ENCODE peak calls at places on chromosome 16, in four cellular contexts. One of them, this sample, is unnamed.

GRCh38 chr16:8937803-8938202 is 25.9 kb downstream of the USP7 start:
- DNase-seq in RWPE1: no peak
- DNase-seq in small intestine: no peak
- DNase-seq in upper lobe of right lung: no peak
- DNase-seq in this sample: no peak

GRCh38 chr16:12158428-12158827 is 181.9 kb downstream of the SNX29 start:
- DNase-seq in RWPE1: peak
- DNase-seq in small intestine: no peak
- DNase-seq in upper lobe of right lung: peak
- DNase-seq in this sample: peak

GRCh38 chr16:84477661-84478060 is 26.8 kb downstream of the MEAK7 start:
- DNase-seq in RWPE1: no peak
- DNase-seq in small intestine: no peak
- DNase-seq in upper lobe of right lung: peak
- DNase-seq in this sample: no peak

GRCh38 chr16:57795431-57795878 is 6.8 kb downstream of the KIFC3 start:
- DNase-seq in RWPE1: peak
- DNase-seq in small intestine: peak
- DNase-seq in upper lobe of right lung: no peak
- DNase-seq in this sample: peak

GRCh38 chr16:11258553-11259287 is 2.7 kb upstream of the SOCS1 start:
- DNase-seq in RWPE1: no peak
- DNase-seq in small intestine: peak
- DNase-seq in upper lobe of right lung: no peak
- DNase-seq in this sample: no peak

GRCh38 chr16:27829975-27830374 is 233.5 kb downstream of the GSG1L start:
- DNase-seq in RWPE1: no peak
- DNase-seq in small intestine: no peak
- DNase-seq in upper lobe of right lung: peak
- DNase-seq in this sample: no peak

GRCh38 chr16:67001159-67001486 is 12.7 kb downstream of the CES4A start:
- DNase-seq in RWPE1: no peak
- DNase-seq in small intestine: no peak
- DNase-seq in upper lobe of right lung: no peak
- DNase-seq in this sample: no peak

GRCh38 chr16:74633686-74634085 is 26.8 kb upstream of the GLG1 start:
- DNase-seq in RWPE1: no peak
- DNase-seq in small intestine: no peak
- DNase-seq in upper lobe of right lung: peak
- DNase-seq in this sample: no peak

GRCh38 chr16:86044241-86044671 is 145.3 kb downstream of the IRF8 start:
- DNase-seq in RWPE1: peak
- DNase-seq in small intestine: no peak
- DNase-seq in upper lobe of right lung: peak
- DNase-seq in this sample: no peak

GRCh38 chr16:85332175-85332574 is 219.9 kb upstream of the CIBAR2 start:
- DNase-seq in RWPE1: no peak
- DNase-seq in small intestine: no peak
- DNase-seq in upper lobe of right lung: no peak
- DNase-seq in this sample: no peak

GRCh38 chr16:81006472-81007311 is at the start of the genes CENPN and CMC2:
- DNase-seq in RWPE1: peak
- DNase-seq in small intestine: peak
- DNase-seq in upper lobe of right lung: peak
- DNase-seq in this sample: peak

GRCh38 chr16:81005644-81006471 is 827 bp downstream of the CMC2 start:
- DNase-seq in RWPE1: peak
- DNase-seq in small intestine: peak
- DNase-seq in upper lobe of right lung: no peak
- DNase-seq in this sample: no peak

GRCh38 chr16:81004646-81005353 is 1.9 kb downstream of the CMC2 start:
- DNase-seq in RWPE1: peak
- DNase-seq in small intestine: peak
- DNase-seq in upper lobe of right lung: no peak
- DNase-seq in this sample: no peak

GRCh38 chr16:81003610-81004460 is 2.9 kb downstream of the CMC2 start:
- DNase-seq in RWPE1: no peak
- DNase-seq in small intestine: peak
- DNase-seq in upper lobe of right lung: no peak
- DNase-seq in this sample: no peak

DNA sequence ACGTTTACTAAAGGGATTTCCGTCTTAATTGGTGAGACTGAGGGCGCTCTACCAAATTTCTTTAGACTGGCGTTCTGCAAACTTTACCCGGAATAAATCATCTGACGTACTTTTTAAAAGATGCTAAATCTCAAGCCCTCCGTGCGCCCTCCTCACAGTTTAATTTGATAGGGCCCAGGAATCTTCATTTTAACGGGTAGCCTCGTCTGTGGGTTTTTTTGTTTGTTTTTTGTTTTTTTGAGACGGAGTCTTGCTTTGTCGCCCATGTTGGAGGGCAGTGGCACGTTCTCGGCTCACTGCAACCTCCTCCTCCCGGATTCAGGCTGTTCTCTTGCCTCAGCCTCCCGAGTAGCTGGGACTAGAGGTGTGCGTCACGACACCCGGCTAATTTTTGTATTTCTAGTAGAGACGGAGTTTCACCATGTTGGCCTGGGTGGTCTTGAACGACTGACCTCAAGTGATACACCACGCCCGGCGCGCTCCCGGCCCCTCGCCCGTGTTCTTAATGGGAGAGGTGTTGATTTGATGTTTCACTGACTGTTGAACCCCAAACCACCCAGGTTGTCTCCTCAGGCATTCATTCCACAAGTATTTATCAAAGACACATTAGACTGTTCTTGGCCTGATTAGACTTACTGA is 1.3 kb downstream of the CENPN start:
- DNase-seq in RWPE1: no peak
- DNase-seq in small intestine: no peak
- DNase-seq in upper lobe of right lung: no peak
- DNase-seq in this sample: no peak
- H3K27ac ChIP-seq in RWPE1: peak
- H3K27ac ChIP-seq in small intestine: peak
- H3K27ac ChIP-seq in upper lobe of right lung: peak
- H3K27ac ChIP-seq in this sample: peak

GRCh38 chr16:19861069-19861468 is 23.6 kb downstream of the GPRC5B start:
- DNase-seq in RWPE1: no peak
- DNase-seq in small intestine: no peak
- DNase-seq in upper lobe of right lung: no peak
- DNase-seq in this sample: no peak
- H3K27ac ChIP-seq in RWPE1: no peak
- H3K27ac ChIP-seq in small intestine: no peak
- H3K27ac ChIP-seq in upper lobe of right lung: no peak
- H3K27ac ChIP-seq in this sample: no peak

DNA sequence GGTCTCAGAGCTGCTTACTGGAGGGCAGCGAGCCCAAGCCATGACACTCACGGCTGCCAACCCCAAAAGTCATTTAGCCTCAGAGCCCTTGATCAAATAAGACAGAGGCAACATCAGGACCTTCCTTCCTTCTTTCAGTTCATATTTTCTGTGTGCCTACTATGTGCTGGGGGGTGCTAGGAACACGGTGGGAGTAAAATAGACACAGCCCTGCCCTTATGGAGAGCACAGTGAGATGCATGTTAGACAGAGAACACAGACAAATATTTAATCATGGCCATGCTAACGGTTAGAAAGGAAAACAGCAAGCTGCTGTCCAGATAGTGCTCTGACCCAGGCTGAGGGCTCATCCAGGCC is 4.5 kb upstream of the BRD7 start:
- DNase-seq in RWPE1: no peak
- DNase-seq in small intestine: no peak
- DNase-seq in upper lobe of right lung: no peak
- DNase-seq in this sample: no peak
- H3K27ac ChIP-seq in RWPE1: no peak
- H3K27ac ChIP-seq in small intestine: no peak
- H3K27ac ChIP-seq in upper lobe of right lung: no peak
- H3K27ac ChIP-seq in this sample: no peak

DNA sequence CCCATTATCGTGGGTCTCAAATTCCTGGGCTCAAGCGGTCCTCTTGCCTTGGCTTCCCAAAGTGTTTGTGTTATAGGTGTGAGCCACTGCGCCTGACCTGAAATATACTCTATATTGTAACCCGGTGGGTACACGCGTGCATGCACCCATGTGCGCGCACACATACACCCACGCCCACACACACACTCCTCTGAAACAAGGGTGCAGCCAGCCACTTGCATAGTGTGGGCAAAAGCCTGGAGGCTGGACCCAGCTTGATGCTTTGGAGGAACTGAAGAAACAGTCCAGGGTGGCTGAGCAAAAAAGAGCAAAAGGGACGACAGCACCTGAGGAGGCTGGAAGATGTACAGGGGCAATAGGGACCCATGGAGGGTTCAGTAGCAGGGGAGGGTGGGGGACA is 29.9 kb downstream of the NAGPA start:
- DNase-seq in RWPE1: no peak
- DNase-seq in small intestine: no peak
- DNase-seq in upper lobe of right lung: no peak
- DNase-seq in this sample: no peak
- H3K27ac ChIP-seq in RWPE1: no peak
- H3K27ac ChIP-seq in small intestine: no peak
- H3K27ac ChIP-seq in upper lobe of right lung: no peak
- H3K27ac ChIP-seq in this sample: no peak

GRCh38 chr16:56269276-56269675 is 78.0 kb downstream of the GNAO1 start:
- DNase-seq in RWPE1: no peak
- DNase-seq in small intestine: no peak
- DNase-seq in upper lobe of right lung: peak
- DNase-seq in this sample: no peak
- H3K27ac ChIP-seq in RWPE1: no peak
- H3K27ac ChIP-seq in small intestine: no peak
- H3K27ac ChIP-seq in upper lobe of right lung: no peak
- H3K27ac ChIP-seq in this sample: no peak

GRCh38 chr16:31876955-31877828 is 3.6 kb downstream of the ZNF267 start:
- DNase-seq in RWPE1: peak
- DNase-seq in small intestine: peak
- DNase-seq in upper lobe of right lung: no peak
- DNase-seq in this sample: peak
- H3K27ac ChIP-seq in RWPE1: peak
- H3K27ac ChIP-seq in small intestine: peak
- H3K27ac ChIP-seq in upper lobe of right lung: no peak
- H3K27ac ChIP-seq in this sample: peak

GRCh38 chr16:852451-853185 is 52.1 kb upstream of the GNG13 start:
- DNase-seq in RWPE1: no peak
- DNase-seq in small intestine: no peak
- DNase-seq in upper lobe of right lung: no peak
- DNase-seq in this sample: no peak
- H3K27ac ChIP-seq in RWPE1: no peak
- H3K27ac ChIP-seq in small intestine: no peak
- H3K27ac ChIP-seq in upper lobe of right lung: no peak
- H3K27ac ChIP-seq in this sample: no peak

GRCh38 chr16:1532771-1533170 is 695 bp upstream of the TMEM204 start:
- DNase-seq in RWPE1: no peak
- DNase-seq in small intestine: no peak
- DNase-seq in upper lobe of right lung: no peak
- DNase-seq in this sample: no peak

GRCh38 chr16:1532081-1532760 is 1.2 kb upstream of the TMEM204 start:
- DNase-seq in RWPE1: no peak
- DNase-seq in small intestine: no peak
- DNase-seq in upper lobe of right lung: no peak
- DNase-seq in this sample: no peak

GRCh38 chr16:1530349-1530882 is 3.0 kb upstream of the TMEM204 start:
- DNase-seq in RWPE1: peak
- DNase-seq in small intestine: no peak
- DNase-seq in upper lobe of right lung: no peak
- DNase-seq in this sample: no peak

GRCh38 chr16:1530883-1531637 is 2.4 kb upstream of the TMEM204 start:
- DNase-seq in RWPE1: no peak
- DNase-seq in small intestine: no peak
- DNase-seq in upper lobe of right lung: no peak
- DNase-seq in this sample: no peak

DNA sequence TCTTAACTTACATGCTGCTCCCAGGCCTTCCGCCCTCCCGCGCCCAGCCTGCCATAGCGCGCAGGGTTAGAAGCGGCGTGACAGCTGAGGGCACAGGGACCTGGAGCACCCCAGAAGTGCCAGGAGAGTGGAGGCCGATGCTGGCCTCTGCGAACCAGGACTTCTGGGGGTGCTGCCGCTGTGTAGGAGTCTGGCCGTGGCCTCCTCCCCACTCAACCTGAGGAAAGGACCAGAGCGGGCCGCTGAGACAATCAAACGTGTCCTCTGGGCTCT is 1.9 kb upstream of the TMEM204 start:
- DNase-seq in RWPE1: no peak
- DNase-seq in small intestine: no peak
- DNase-seq in upper lobe of right lung: no peak
- DNase-seq in this sample: no peak
- H3K27ac ChIP-seq in RWPE1: peak
- H3K27ac ChIP-seq in small intestine: peak
- H3K27ac ChIP-seq in upper lobe of right lung: peak
- H3K27ac ChIP-seq in this sample: no peak

GRCh38 chr16:70476272-70477020 is 22.1 kb downstream of the FCSK start:
- DNase-seq in RWPE1: peak
- DNase-seq in small intestine: peak
- DNase-seq in upper lobe of right lung: no peak
- DNase-seq in this sample: no peak
- H3K27ac ChIP-seq in RWPE1: peak
- H3K27ac ChIP-seq in small intestine: peak
- H3K27ac ChIP-seq in upper lobe of right lung: peak
- H3K27ac ChIP-seq in this sample: peak

GRCh38 chr16:55118701-55119260 is 188.1 kb downstream of the IRX5 start:
- DNase-seq in RWPE1: no peak
- DNase-seq in small intestine: no peak
- DNase-seq in upper lobe of right lung: no peak
- DNase-seq in this sample: no peak

GRCh38 chr16:55120408-55120807 is 189.7 kb downstream of the IRX5 start:
- DNase-seq in RWPE1: no peak
- DNase-seq in small intestine: no peak
- DNase-seq in upper lobe of right lung: no peak
- DNase-seq in this sample: no peak

GRCh38 chr16:55115506-55115905 is 184.8 kb downstream of the IRX5 start:
- DNase-seq in RWPE1: no peak
- DNase-seq in small intestine: no peak
- DNase-seq in upper lobe of right lung: no peak
- DNase-seq in this sample: no peak

GRCh38 chr16:55113195-55113594 is 182.5 kb downstream of the IRX5 start:
- DNase-seq in RWPE1: no peak
- DNase-seq in small intestine: no peak
- DNase-seq in upper lobe of right lung: peak
- DNase-seq in this sample: no peak

GRCh38 chr16:55116165-55116894 is 185.7 kb downstream of the IRX5 start:
- DNase-seq in RWPE1: peak
- DNase-seq in small intestine: no peak
- DNase-seq in upper lobe of right lung: no peak
- DNase-seq in this sample: peak
- H3K27ac ChIP-seq in RWPE1: peak
- H3K27ac ChIP-seq in small intestine: no peak
- H3K27ac ChIP-seq in upper lobe of right lung: no peak
- H3K27ac ChIP-seq in this sample: no peak